ENCODE peak calls at places on chromosomes 12 and 14, in eight cellular contexts. H, A, Q, J, B, D, F and P are unnamed samples.

GRCh38 chr12:68609955-68610434 is 704 bp upstream of the RAP1B start:
- DNase-seq in H (no peak), A (no peak), Q (no peak), J (no peak), B (peak; percentile 21), D (peak; percentile 30), F (peak; percentile 55), P (peak; percentile 25)

GRCh38 chr14:72598328-72598727 is 295.6 kb downstream of the DPF3 start:
- DNase-seq in H (no peak), A (no peak), Q (no peak), J (no peak), B (no peak), D (no peak), F (no peak), P (no peak)

GRCh38 chr12:85527192-85527591 is 247.2 kb downstream of the ALX1 start:
- DNase-seq in H (no peak), A (no peak), Q (no peak), J (no peak), B (no peak), D (no peak), F (no peak), P (peak; percentile 15)

GRCh38 chr14:89276424-89276975 is 140.5 kb downstream of the FOXN3 start:
- DNase-seq in H (no peak), A (no peak), Q (no peak), J (no peak), B (no peak), D (no peak), F (no peak), P (peak; percentile 22)

GRCh38 chr14:96158735-96159134 is 45.9 kb upstream of the BDKRB2 start:
- DNase-seq in H (no peak), A (no peak), Q (no peak), J (no peak), B (no peak), D (no peak), F (no peak), P (no peak)

GRCh38 chr12:46516933-46517578 is 144.5 kb upstream of the SLC38A2 start:
- DNase-seq in H (no peak), A (no peak), Q (no peak), J (no peak), B (no peak), D (no peak), F (no peak), P (no peak)

GRCh38 chr12:49897276-49897675 is 6.4 kb downstream of the FAIM2 start:
- DNase-seq in H (no peak), A (no peak), Q (no peak), J (peak; percentile 25), B (no peak), D (no peak), F (no peak), P (no peak)

GRCh38 chr12:119036878-119037493 is 55.6 kb downstream of the SRRM4 start:
- DNase-seq in H (peak; percentile 16), A (no peak), Q (no peak), J (no peak), B (peak; percentile 8), D (peak; percentile 18), F (peak; percentile 33), P (peak; percentile 10)

GRCh38 chr12:64737539-64737938 is 21.7 kb downstream of the GNS start:
- DNase-seq in H (no peak), A (no peak), Q (no peak), J (no peak), B (no peak), D (no peak), F (no peak), P (no peak)

GRCh38 chr14:35669782-35670181 is 135.8 kb downstream of the INSM2 start:
- DNase-seq in H (no peak), A (no peak), Q (no peak), J (no peak), B (no peak), D (no peak), F (peak; percentile 5), P (no peak)

GRCh38 chr12:75389061-75389460 is 1.8 kb upstream of the GLIPR1L2 start:
- DNase-seq in H (no peak), A (no peak), Q (no peak), J (no peak), B (no peak), D (no peak), F (peak; percentile 16), P (no peak)

GRCh38 chr12:6570264-6570887 is 2.3 kb upstream of the NOP2 start:
- DNase-seq in H (peak; percentile 63), A (no peak), Q (no peak), J (no peak), B (no peak), D (peak; percentile 66), F (peak; percentile 72), P (peak; percentile 69)

GRCh38 chr14:89164168-89165074 is 252.6 kb downstream of the FOXN3 start:
- DNase-seq in H (no peak), A (no peak), Q (no peak), J (no peak), B (no peak), D (no peak), F (no peak), P (no peak)

GRCh38 chr12:131242741-131243496 is 289.2 kb downstream of the ADGRD1 start:
- DNase-seq in H (no peak), A (no peak), Q (no peak), J (no peak), B (no peak), D (no peak), F (peak; percentile 94), P (peak; percentile 61)

GRCh38 chr12:114190971-114191370 is 215.0 kb downstream of the TBX5 start:
- DNase-seq in H (no peak), A (no peak), Q (no peak), J (no peak), B (no peak), D (no peak), F (no peak), P (no peak)

GRCh38 chr12:105018761-105019160 is 32.6 kb downstream of the NOPCHAP1 start:
- DNase-seq in H (no peak), A (no peak), Q (no peak), J (no peak), B (no peak), D (no peak), F (no peak), P (no peak)

GRCh38 chr12:9750276-9751203 is 10.2 kb downstream of the CD69 start:
- DNase-seq in H (peak; percentile 47), A (peak; percentile 33), Q (peak; percentile 39), J (no peak), B (peak; percentile 29), D (no peak), F (peak; percentile 77), P (peak; percentile 31)

DNA sequence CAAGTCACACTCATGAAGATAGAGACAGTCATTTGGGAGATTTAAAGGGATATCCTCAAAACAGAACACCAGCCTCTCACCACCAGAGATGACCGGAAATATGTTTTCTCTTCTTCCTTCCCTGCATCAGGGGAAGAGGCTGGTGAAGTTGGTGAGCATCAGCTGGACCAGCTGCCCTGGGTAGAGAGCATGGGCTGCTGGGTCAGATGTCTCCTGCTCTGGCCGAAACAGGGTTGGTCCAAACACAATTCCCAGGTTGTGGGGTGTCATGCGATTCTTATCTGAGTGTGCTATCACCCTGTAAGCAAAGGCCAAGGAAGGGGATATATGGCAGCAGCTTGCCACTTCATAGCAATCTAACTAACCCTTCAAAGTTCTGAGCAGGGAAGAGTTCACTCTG is 7.3 kb downstream of the ARHGAP9 start:
- DNase-seq in H (no peak), A (no peak), Q (no peak), J (no peak), B (no peak), D (no peak), F (no peak), P (no peak)
- H3K4me3 ChIP-seq in H (no peak overlapping the region), A (no peak overlapping the region), Q (no peak overlapping the region), J (no peak overlapping the region), B (no peak overlapping the region), D (no peak overlapping the region), F (no peak overlapping the region), P (no peak overlapping the region)

GRCh38 chr12:53004582-53004981 is 1.7 kb upstream of the EIF4B start:
- DNase-seq in H (no peak), A (no peak), Q (no peak), J (no peak), B (no peak), D (no peak), F (peak; percentile 45), P (no peak)
- H3K4me3 ChIP-seq in H (no peak overlapping the region), A (no peak overlapping the region), Q (no peak overlapping the region), J (no peak overlapping the region), B (no peak overlapping the region), D (no peak overlapping the region), F (peak overlapping the region; percentile 88), P (no peak overlapping the region)

GRCh38 chr12:57739914-57740538 is 1.5 kb upstream of the AGAP2 start:
- DNase-seq in H (no peak), A (no peak), Q (no peak), J (no peak), B (no peak), D (no peak), F (no peak), P (no peak)

GRCh38 chr12:57738661-57739237 is at the start of gene AGAP2:
- DNase-seq in H (no peak), A (no peak), Q (no peak), J (no peak), B (peak; percentile 20), D (no peak), F (no peak), P (peak; percentile 98)

GRCh38 chr12:57739387-57739786 is 845 bp upstream of the AGAP2 start:
- DNase-seq in H (no peak), A (no peak), Q (no peak), J (no peak), B (peak; percentile 9), D (no peak), F (no peak), P (peak; percentile 83)

GRCh38 chr12:57741413-57741789 is 2.9 kb upstream of the AGAP2 start:
- DNase-seq in H (no peak), A (no peak), Q (no peak), J (no peak), B (no peak), D (no peak), F (no peak), P (no peak)

DNA sequence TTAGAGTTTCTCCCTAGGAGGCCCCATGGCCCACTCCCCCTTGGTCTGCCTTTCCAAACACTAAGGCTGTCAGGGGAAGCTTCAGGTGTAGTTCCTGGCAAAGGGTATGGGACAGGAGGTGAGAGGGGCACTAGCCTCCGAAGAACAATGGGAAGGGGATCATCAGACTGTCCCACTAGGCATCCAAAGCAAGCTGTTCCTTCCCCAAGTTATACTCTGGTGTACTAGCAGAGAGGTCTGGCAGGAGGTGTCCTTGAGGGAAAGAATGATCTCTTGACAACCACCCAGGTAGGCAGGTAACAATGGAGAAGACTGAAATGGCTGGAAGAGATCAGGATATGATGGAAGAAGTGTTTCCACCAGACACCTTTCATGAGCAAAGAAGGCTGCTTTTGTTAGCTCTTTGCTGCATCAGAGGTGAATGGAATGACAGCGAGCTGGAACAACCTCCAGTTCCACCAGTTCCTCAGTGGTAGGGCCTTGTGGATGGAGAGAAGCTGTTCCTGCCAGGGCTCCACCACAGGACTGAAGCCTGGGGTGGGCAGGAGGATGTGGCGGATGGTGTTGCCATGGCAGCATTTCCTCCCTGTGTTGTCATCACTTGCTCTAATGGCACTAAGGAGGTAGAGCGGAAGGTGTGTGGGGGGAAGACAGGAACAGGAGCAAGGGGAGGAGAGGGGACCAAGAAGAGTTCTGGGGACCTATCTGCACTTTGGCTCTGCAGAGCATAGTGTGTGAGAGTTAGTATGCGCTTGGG is 2.3 kb upstream of the AGAP2 start:
- DNase-seq in H (no peak), A (peak; percentile 74), Q (no peak), J (no peak), B (no peak), D (no peak), F (no peak), P (peak; percentile 82)
- H3K4me3 ChIP-seq in H (no peak overlapping the region), A (peak overlapping the region; percentile 82), Q (no peak overlapping the region), J (no peak overlapping the region), B (peak overlapping the region; percentile 19), D (no peak overlapping the region), F (no peak overlapping the region), P (no peak overlapping the region)

GRCh38 chr12:54390176-54390667 is 5.7 kb upstream of the ZNF385A start:
- DNase-seq in H (no peak), A (no peak), Q (no peak), J (no peak), B (no peak), D (no peak), F (no peak), P (no peak)
- H3K4me3 ChIP-seq in H (no peak overlapping the region), A (no peak overlapping the region), Q (no peak overlapping the region), J (no peak overlapping the region), B (no peak overlapping the region), D (no peak overlapping the region), F (no peak overlapping the region), P (no peak overlapping the region)